ENCODE peak calls at places on chromosome 2, in five cellular contexts. U is Peyer's patch; Y is heart left ventricle; L is thoracic aorta; D is CD8-positive, alpha-beta memory T cell. I is an unnamed sample. For H3K4me1, the result is how much of the 10 kb centered on the place peaks cover.

GRCh38 chr2:198966269-198966668 is 491.5 kb downstream of the SATB2 start:
- DNase-seq in U (no peak), Y (no peak), L (no peak), D (no peak), I (no peak)

GRCh38 chr2:238098854-238099708 is 1.1 kb upstream of the ESPNL start:
- DNase-seq in U (peak), Y (no peak), L (no peak), D (no peak), I (no peak)

GRCh38 chr2:16125614-16126125 is 185.3 kb downstream of the MYCN start:
- DNase-seq in U (no peak), Y (no peak), L (no peak), D (no peak), I (no peak)

GRCh38 chr2:127330753-127331152 is 36.8 kb upstream of the ERCC3 start:
- DNase-seq in U (no peak), Y (no peak), L (no peak), D (no peak), I (no peak)

GRCh38 chr2:99865217-99865569 is 277.2 kb downstream of the AFF3 start:
- DNase-seq in U (no peak), Y (no peak), L (no peak), D (no peak), I (no peak)

GRCh38 chr2:143617803-143618415 is 488.7 kb downstream of the ARHGAP15 start:
- DNase-seq in U (no peak), Y (no peak), L (no peak), D (no peak), I (no peak)

GRCh38 chr2:216298719-216299118 is 73.6 kb downstream of the MARCHF4 start:
- DNase-seq in U (no peak), Y (no peak), L (no peak), D (no peak), I (no peak)

GRCh38 chr2:161428240-161428587 is 12.1 kb downstream of the TBR1 start:
- DNase-seq in U (no peak), Y (no peak), L (no peak), D (no peak), I (no peak)

GRCh38 chr2:69694894-69695849 is 46.8 kb upstream of the ANXA4 start:
- DNase-seq in U (no peak), Y (no peak), L (no peak), D (no peak), I (no peak)

GRCh38 chr2:43149482-43150107 is 76.8 kb downstream of the ZFP36L2 start:
- DNase-seq in U (no peak), Y (no peak), L (no peak), D (no peak), I (peak)

GRCh38 chr2:231530099-231531085 is at the start of gene NMUR1:
- DNase-seq in U (peak), Y (peak), L (no peak), D (peak), I (peak)

GRCh38 chr2:166361351-166362153 is 14.2 kb downstream of the SCN9A start:
- DNase-seq in U (no peak), Y (no peak), L (no peak), D (no peak), I (no peak)

GRCh38 chr2:45024600-45025291 is 15.5 kb upstream of the SIX2 start:
- DNase-seq in U (no peak), Y (no peak), L (peak), D (no peak), I (no peak)

GRCh38 chr2:5692561-5693287 is 540 bp downstream of the SOX11 start:
- DNase-seq in U (no peak), Y (no peak), L (no peak), D (no peak), I (no peak)

GRCh38 chr2:63983986-63984605 is 35.1 kb downstream of the VPS54 start:
- DNase-seq in U (no peak), Y (no peak), L (no peak), D (no peak), I (no peak)

GRCh38 chr2:127080941-127081769 is 25.8 kb downstream of the BIN1 start:
- DNase-seq in U (peak), Y (no peak), L (no peak), D (peak), I (peak)

GRCh38 chr2:53268626-53269025 is 499.0 kb upstream of the CHAC2 start:
- DNase-seq in U (no peak), Y (no peak), L (no peak), D (no peak), I (no peak)

GRCh38 chr2:230602562-230603230 is 109.9 kb upstream of the CAB39 start:
- DNase-seq in U (peak), Y (no peak), L (no peak), D (peak), I (peak)

GRCh38 chr2:86577817-86578456 is 14.7 kb upstream of the CHMP3 start:
- DNase-seq in U (no peak), Y (no peak), L (no peak), D (no peak), I (no peak)

GRCh38 chr2:237097326-237097910 is 11.7 kb downstream of the COPS8 start:
- DNase-seq in U (no peak), Y (no peak), L (no peak), D (no peak), I (no peak)

GRCh38 chr2:36667931-36668330 is 28.6 kb upstream of the VIT start:
- DNase-seq in U (no peak), Y (no peak), L (no peak), D (no peak), I (no peak)

GRCh38 chr2:101821828-101822458 is 124.4 kb downstream of the MAP4K4 start:
- DNase-seq in U (no peak), Y (no peak), L (no peak), D (no peak), I (no peak)

GRCh38 chr2:191938779-191939178 is 91.9 kb upstream of the CAVIN2 start:
- DNase-seq in U (no peak), Y (no peak), L (no peak), D (no peak), I (no peak)

GRCh38 chr2:229784791-229785190 is 70.4 kb upstream of the DNER start:
- DNase-seq in U (no peak), Y (no peak), L (no peak), D (no peak), I (no peak)

GRCh38 chr2:130759906-130760753 is 4.8 kb downstream of the AMER3 start:
- DNase-seq in U (no peak), Y (no peak), L (no peak), D (no peak), I (no peak)

GRCh38 chr2:74511104-74511989 is 2.9 kb upstream of the TLX2 start:
- DNase-seq in U (no peak), Y (no peak), L (no peak), D (no peak), I (no peak)

GRCh38 chr2:54038835-54039234 is 68.0 kb upstream of the PSME4 start:
- DNase-seq in U (no peak), Y (no peak), L (no peak), D (no peak), I (no peak)

GRCh38 chr2:171923206-171923605 is 945 bp downstream of the HAT1 start:
- DNase-seq in U (no peak), Y (no peak), L (no peak), D (no peak), I (no peak)

GRCh38 chr2:12363569-12363968 is 353.2 kb upstream of the TRIB2 start:
- DNase-seq in U (no peak), Y (no peak), L (no peak), D (no peak), I (no peak)

GRCh38 chr2:41695714-41696113 is 352.1 kb upstream of the PKDCC start:
- DNase-seq in U (no peak), Y (no peak), L (no peak), D (no peak), I (no peak)

DNA sequence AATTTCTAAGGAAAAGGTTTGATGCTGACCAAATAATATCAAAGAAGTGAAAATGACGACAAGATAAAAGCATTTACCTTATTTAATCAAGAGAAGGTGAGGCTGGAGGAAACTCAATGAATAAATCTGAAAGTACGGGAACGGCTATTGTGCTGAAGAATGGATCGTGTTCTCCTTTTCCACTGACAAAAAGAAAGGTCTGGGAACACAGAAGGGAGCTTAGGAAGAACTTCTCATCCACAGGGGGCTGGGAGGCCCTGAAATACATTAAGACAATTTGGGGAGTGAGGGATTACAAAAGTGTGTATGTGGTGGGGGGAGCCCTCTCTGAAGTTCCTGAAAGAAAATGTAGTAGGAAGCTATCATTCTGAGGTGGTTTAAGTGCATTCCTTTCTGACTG is 582.3 kb downstream of the SLC4A3 start:
- DNase-seq in U (no peak), Y (no peak), L (no peak), D (no peak), I (no peak)
- H3K4me3 ChIP-seq in U (no peak), Y (no peak), L (no peak), D (no peak), I (no peak)

GRCh38 chr2:47070920-47071824 is 83.9 kb downstream of the STPG4 start:
- DNase-seq in U (peak), Y (peak), L (peak), D (no peak), I (peak)

GRCh38 chr2:47072018-47072691 is 83.0 kb downstream of the STPG4 start:
- DNase-seq in U (no peak), Y (peak), L (peak), D (no peak), I (no peak)

GRCh38 chr2:47073641-47074040 is 81.5 kb downstream of the STPG4 start:
- DNase-seq in U (no peak), Y (no peak), L (no peak), D (no peak), I (no peak)

GRCh38 chr2:47073217-47073616 is 81.9 kb downstream of the STPG4 start:
- DNase-seq in U (no peak), Y (no peak), L (no peak), D (no peak), I (no peak)

GRCh38 chr2:47072728-47073191 is 82.3 kb downstream of the STPG4 start:
- DNase-seq in U (peak), Y (peak), L (no peak), D (no peak), I (no peak)
- H3K4me1 ChIP-seq in U (under half), Y (half or more), L (half or more), D (under half), I (under half)

GRCh38 chr2:200863655-200864205 is 728 bp downstream of the CLK1 start:
- DNase-seq in U (no peak), Y (no peak), L (no peak), D (peak), I (peak)
- H3K4me3 ChIP-seq in U (peak), Y (peak), L (peak), D (peak), I (peak)

GRCh38 chr2:1813371-1813770 is 69.1 kb upstream of the PXDN start:
- DNase-seq in U (no peak), Y (no peak), L (no peak), D (no peak), I (no peak)

GRCh38 chr2:1811258-1811970 is 67.1 kb upstream of the PXDN start:
- DNase-seq in U (no peak), Y (no peak), L (no peak), D (no peak), I (peak)

GRCh38 chr2:1814061-1814460 is 69.7 kb upstream of the PXDN start:
- DNase-seq in U (no peak), Y (no peak), L (no peak), D (no peak), I (no peak)

GRCh38 chr2:1811971-1812350 is 67.6 kb upstream of the PXDN start:
- DNase-seq in U (no peak), Y (no peak), L (no peak), D (no peak), I (no peak)

GRCh38 chr2:1812926-1813325 is 68.6 kb upstream of the PXDN start:
- DNase-seq in U (no peak), Y (no peak), L (no peak), D (no peak), I (no peak)
- H3K4me1 ChIP-seq in U (under half), Y (under half), L (under half), D (under half), I (under half)

DNA sequence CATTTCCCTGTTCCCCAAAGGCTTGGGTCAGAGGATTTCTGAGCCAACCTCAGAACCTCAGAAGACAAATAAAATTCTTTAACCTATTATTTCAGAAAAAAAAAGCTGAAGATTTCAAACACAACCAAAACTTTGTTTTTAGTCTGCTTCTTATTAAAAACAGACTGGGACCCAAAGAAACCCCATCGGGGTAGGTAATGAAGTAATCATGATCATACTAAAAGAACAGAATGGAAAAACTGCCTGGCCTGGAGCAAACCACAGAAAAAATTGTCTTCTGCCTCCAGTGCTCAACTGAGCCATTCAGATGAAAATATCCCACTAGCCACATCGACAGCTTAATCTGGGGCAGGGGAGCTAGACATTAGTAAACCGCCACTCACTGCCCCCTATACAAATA is 76.5 kb downstream of the SDC1 start:
- DNase-seq in U (no peak), Y (no peak), L (no peak), D (no peak), I (no peak)
- H3K4me3 ChIP-seq in U (no peak), Y (no peak), L (no peak), D (no peak), I (no peak)

DNA sequence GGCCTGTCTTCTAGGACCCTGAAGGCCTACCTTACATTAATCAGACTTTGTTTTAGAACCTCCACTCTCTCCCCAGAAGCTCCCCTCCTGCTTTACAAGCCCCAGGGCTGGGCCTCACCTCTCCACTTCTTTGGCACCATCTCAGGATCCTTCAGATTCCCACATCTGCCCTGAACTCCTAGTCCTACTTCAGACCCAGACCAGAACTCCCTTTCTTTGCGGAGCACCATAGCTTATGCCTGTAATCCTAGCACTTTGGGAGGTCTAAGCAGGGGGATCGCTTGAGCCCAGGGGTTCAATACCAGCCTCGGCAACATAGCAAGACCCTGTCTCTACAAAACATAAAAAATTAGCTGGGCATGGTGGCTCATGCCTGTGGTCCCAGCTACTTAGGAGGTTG is 991 bp downstream of the CHCHD5 start:
- DNase-seq in U (no peak), Y (no peak), L (no peak), D (no peak), I (no peak)
- H3K4me1 ChIP-seq in U (under half), Y (under half), L (under half), D (under half), I (under half)

GRCh38 chr2:25160376-25160775 is 8.0 kb downstream of the POMC start:
- DNase-seq in U (no peak), Y (no peak), L (no peak), D (no peak), I (no peak)
- H3K4me3 ChIP-seq in U (no peak), Y (peak), L (no peak), D (peak), I (no peak)

DNA sequence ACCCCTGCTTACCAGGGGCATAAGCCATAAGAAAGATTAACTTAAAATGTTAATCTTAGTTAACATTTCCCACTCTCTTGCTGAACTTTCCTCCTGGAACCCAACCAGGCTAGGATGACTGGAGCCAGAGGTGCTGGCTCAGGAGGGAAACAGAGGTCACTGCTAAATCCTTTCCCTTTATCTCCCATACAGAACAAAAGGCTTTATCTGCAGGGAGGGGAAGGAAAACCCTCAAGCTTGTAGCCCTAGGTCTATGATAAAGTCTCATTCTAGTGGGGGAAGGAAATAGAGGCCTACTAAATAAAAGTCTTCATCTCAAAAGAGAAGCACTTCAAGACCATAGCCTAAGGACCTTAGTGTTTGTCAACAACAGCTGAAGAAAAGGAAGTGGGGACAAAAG is 18.6 kb downstream of the HIBCH start:
- DNase-seq in U (no peak), Y (no peak), L (no peak), D (no peak), I (no peak)
- H3K4me1 ChIP-seq in U (under half), Y (under half), L (under half), D (under half), I (under half)

GRCh38 chr2:109031481-109032228 is 42.6 kb upstream of the EDAR start:
- DNase-seq in U (peak), Y (peak), L (no peak), D (peak), I (peak)

GRCh38 chr2:109029444-109030193 is 40.6 kb upstream of the EDAR start:
- DNase-seq in U (no peak), Y (no peak), L (no peak), D (no peak), I (no peak)

GRCh38 chr2:109028738-109029443 is 39.9 kb upstream of the EDAR start:
- DNase-seq in U (no peak), Y (no peak), L (no peak), D (no peak), I (no peak)

GRCh38 chr2:109032229-109032800 is 43.3 kb upstream of the EDAR start:
- DNase-seq in U (peak), Y (no peak), L (no peak), D (peak), I (peak)

GRCh38 chr2:109030870-109031480 is 42.0 kb upstream of the EDAR start:
- DNase-seq in U (peak), Y (no peak), L (no peak), D (no peak), I (no peak)
- H3K4me3 ChIP-seq in U (peak), Y (peak), L (peak), D (peak), I (peak)

I was measured in CD8-positive, alpha-beta T cell.